ENCODE peak calls at places on chromosomes 12 and 14, in ten cellular contexts. One of them, this sample, is unnamed.

GRCh38 chr12:50326636-50327284 is 43.4 kb upstream of the LIMA1 start:
- DNase-seq in neural progenitor cell: no peak
- DNase-seq in cardiac muscle cell: no peak
- DNase-seq in transverse colon: peak; percentile 50
- DNase-seq in upper lobe of right lung: peak; percentile 69
- DNase-seq in Panc1: no peak
- DNase-seq in effector memory CD4-positive, alpha-beta T cell: no peak
- DNase-seq in substantia nigra: no peak
- DNase-seq in pancreas: peak; percentile 46
- DNase-seq in tibial artery: no peak
- DNase-seq in this sample: no peak

GRCh38 chr12:95574799-95575452 is 23.6 kb upstream of the USP44 start:
- DNase-seq in neural progenitor cell: peak; percentile 49
- DNase-seq in cardiac muscle cell: peak; percentile 62
- DNase-seq in transverse colon: no peak
- DNase-seq in upper lobe of right lung: no peak
- DNase-seq in Panc1: peak; percentile 13
- DNase-seq in effector memory CD4-positive, alpha-beta T cell: no peak
- DNase-seq in substantia nigra: no peak
- DNase-seq in pancreas: no peak
- DNase-seq in tibial artery: no peak
- DNase-seq in this sample: no peak

GRCh38 chr14:91100086-91100485 is 13.8 kb upstream of the DGLUCY start:
- DNase-seq in neural progenitor cell: no peak
- DNase-seq in cardiac muscle cell: no peak
- DNase-seq in transverse colon: no peak
- DNase-seq in upper lobe of right lung: no peak
- DNase-seq in Panc1: no peak
- DNase-seq in effector memory CD4-positive, alpha-beta T cell: no peak
- DNase-seq in substantia nigra: no peak
- DNase-seq in pancreas: no peak
- DNase-seq in tibial artery: no peak
- DNase-seq in this sample: peak; percentile 56

GRCh38 chr12:18294889-18295288 is 33.6 kb downstream of the PIK3C2G start:
- DNase-seq in neural progenitor cell: no peak
- DNase-seq in cardiac muscle cell: no peak
- DNase-seq in transverse colon: no peak
- DNase-seq in upper lobe of right lung: no peak
- DNase-seq in Panc1: no peak
- DNase-seq in effector memory CD4-positive, alpha-beta T cell: no peak
- DNase-seq in substantia nigra: no peak
- DNase-seq in pancreas: no peak
- DNase-seq in tibial artery: no peak
- DNase-seq in this sample: no peak

GRCh38 chr12:94616217-94616729 is 34.1 kb downstream of the TMCC3 start:
- DNase-seq in neural progenitor cell: peak; percentile 22
- DNase-seq in cardiac muscle cell: peak; percentile 51
- DNase-seq in transverse colon: peak; percentile 68
- DNase-seq in upper lobe of right lung: no peak
- DNase-seq in Panc1: no peak
- DNase-seq in effector memory CD4-positive, alpha-beta T cell: no peak
- DNase-seq in substantia nigra: peak; percentile 80
- DNase-seq in pancreas: no peak
- DNase-seq in tibial artery: no peak
- DNase-seq in this sample: peak; percentile 28

GRCh38 chr12:47870175-47870781 is 34.5 kb downstream of the VDR start:
- DNase-seq in neural progenitor cell: peak; percentile 77
- DNase-seq in cardiac muscle cell: peak; percentile 68
- DNase-seq in transverse colon: peak; percentile 62
- DNase-seq in upper lobe of right lung: no peak
- DNase-seq in Panc1: no peak
- DNase-seq in effector memory CD4-positive, alpha-beta T cell: no peak
- DNase-seq in substantia nigra: no peak
- DNase-seq in pancreas: peak; percentile 18
- DNase-seq in tibial artery: peak; percentile 79
- DNase-seq in this sample: no peak

GRCh38 chr12:102080842-102081241 is 19.1 kb upstream of the WASHC3 start:
- DNase-seq in neural progenitor cell: no peak
- DNase-seq in cardiac muscle cell: no peak
- DNase-seq in transverse colon: no peak
- DNase-seq in upper lobe of right lung: no peak
- DNase-seq in Panc1: no peak
- DNase-seq in effector memory CD4-positive, alpha-beta T cell: no peak
- DNase-seq in substantia nigra: no peak
- DNase-seq in pancreas: no peak
- DNase-seq in tibial artery: no peak
- DNase-seq in this sample: no peak

GRCh38 chr12:115798309-115798917 is 479.1 kb downstream of the MED13L start:
- DNase-seq in neural progenitor cell: no peak
- DNase-seq in cardiac muscle cell: no peak
- DNase-seq in transverse colon: no peak
- DNase-seq in upper lobe of right lung: no peak
- DNase-seq in Panc1: no peak
- DNase-seq in effector memory CD4-positive, alpha-beta T cell: no peak
- DNase-seq in substantia nigra: no peak
- DNase-seq in pancreas: no peak
- DNase-seq in tibial artery: no peak
- DNase-seq in this sample: no peak

GRCh38 chr12:2509137-2509536 is 285.6 kb upstream of the FKBP4 start:
- DNase-seq in neural progenitor cell: no peak
- DNase-seq in cardiac muscle cell: no peak
- DNase-seq in transverse colon: no peak
- DNase-seq in upper lobe of right lung: no peak
- DNase-seq in Panc1: no peak
- DNase-seq in effector memory CD4-positive, alpha-beta T cell: no peak
- DNase-seq in substantia nigra: no peak
- DNase-seq in pancreas: no peak
- DNase-seq in tibial artery: no peak
- DNase-seq in this sample: no peak

GRCh38 chr14:54781936-54782802 is 120.5 kb downstream of the GCH1 start:
- DNase-seq in neural progenitor cell: no peak
- DNase-seq in cardiac muscle cell: no peak
- DNase-seq in transverse colon: no peak
- DNase-seq in upper lobe of right lung: no peak
- DNase-seq in Panc1: no peak
- DNase-seq in effector memory CD4-positive, alpha-beta T cell: no peak
- DNase-seq in substantia nigra: no peak
- DNase-seq in pancreas: no peak
- DNase-seq in tibial artery: no peak
- DNase-seq in this sample: no peak

GRCh38 chr12:101857043-101857558 is 20.3 kb upstream of the DRAM1 start:
- DNase-seq in neural progenitor cell: no peak
- DNase-seq in cardiac muscle cell: no peak
- DNase-seq in transverse colon: no peak
- DNase-seq in upper lobe of right lung: no peak
- DNase-seq in Panc1: peak; percentile 43
- DNase-seq in effector memory CD4-positive, alpha-beta T cell: no peak
- DNase-seq in substantia nigra: no peak
- DNase-seq in pancreas: no peak
- DNase-seq in tibial artery: no peak
- DNase-seq in this sample: no peak

GRCh38 chr14:101972126-101972785 is 7.9 kb downstream of the DYNC1H1 start:
- DNase-seq in neural progenitor cell: no peak
- DNase-seq in cardiac muscle cell: no peak
- DNase-seq in transverse colon: peak; percentile 83
- DNase-seq in upper lobe of right lung: peak; percentile 76
- DNase-seq in Panc1: peak; percentile 96
- DNase-seq in effector memory CD4-positive, alpha-beta T cell: no peak
- DNase-seq in substantia nigra: peak; percentile 67
- DNase-seq in pancreas: peak; percentile 85
- DNase-seq in tibial artery: peak; percentile 91
- DNase-seq in this sample: peak; percentile 24

GRCh38 chr12:24780969-24781368 is 167.9 kb downstream of the BCAT1 start:
- DNase-seq in neural progenitor cell: peak; percentile 8
- DNase-seq in cardiac muscle cell: no peak
- DNase-seq in transverse colon: no peak
- DNase-seq in upper lobe of right lung: no peak
- DNase-seq in Panc1: no peak
- DNase-seq in effector memory CD4-positive, alpha-beta T cell: no peak
- DNase-seq in substantia nigra: no peak
- DNase-seq in pancreas: no peak
- DNase-seq in tibial artery: no peak
- DNase-seq in this sample: no peak

GRCh38 chr12:70721216-70721615 is 84.0 kb upstream of the PTPRB start:
- DNase-seq in neural progenitor cell: no peak
- DNase-seq in cardiac muscle cell: no peak
- DNase-seq in transverse colon: no peak
- DNase-seq in upper lobe of right lung: no peak
- DNase-seq in Panc1: no peak
- DNase-seq in effector memory CD4-positive, alpha-beta T cell: no peak
- DNase-seq in substantia nigra: no peak
- DNase-seq in pancreas: no peak
- DNase-seq in tibial artery: no peak
- DNase-seq in this sample: peak; percentile 16

GRCh38 chr14:21023817-21024667 is 819 bp downstream of the NDRG2 start:
- DNase-seq in neural progenitor cell: no peak
- DNase-seq in cardiac muscle cell: no peak
- DNase-seq in transverse colon: peak; percentile 47
- DNase-seq in upper lobe of right lung: no peak
- DNase-seq in Panc1: no peak
- DNase-seq in effector memory CD4-positive, alpha-beta T cell: no peak
- DNase-seq in substantia nigra: no peak
- DNase-seq in pancreas: no peak
- DNase-seq in tibial artery: no peak
- DNase-seq in this sample: no peak

GRCh38 chr12:9032202-9032964 is 43.0 kb downstream of the KLRG1 start:
- DNase-seq in neural progenitor cell: no peak
- DNase-seq in cardiac muscle cell: no peak
- DNase-seq in transverse colon: no peak
- DNase-seq in upper lobe of right lung: no peak
- DNase-seq in Panc1: no peak
- DNase-seq in effector memory CD4-positive, alpha-beta T cell: no peak
- DNase-seq in substantia nigra: no peak
- DNase-seq in pancreas: no peak
- DNase-seq in tibial artery: no peak
- DNase-seq in this sample: no peak

GRCh38 chr12:9033244-9033887 is 44.0 kb downstream of the KLRG1 start:
- DNase-seq in neural progenitor cell: no peak
- DNase-seq in cardiac muscle cell: no peak
- DNase-seq in transverse colon: no peak
- DNase-seq in upper lobe of right lung: no peak
- DNase-seq in Panc1: no peak
- DNase-seq in effector memory CD4-positive, alpha-beta T cell: no peak
- DNase-seq in substantia nigra: no peak
- DNase-seq in pancreas: no peak
- DNase-seq in tibial artery: no peak
- DNase-seq in this sample: no peak

GRCh38 chr12:9036227-9036626 is 46.9 kb downstream of the KLRG1 start:
- DNase-seq in neural progenitor cell: no peak
- DNase-seq in cardiac muscle cell: no peak
- DNase-seq in transverse colon: no peak
- DNase-seq in upper lobe of right lung: no peak
- DNase-seq in Panc1: no peak
- DNase-seq in effector memory CD4-positive, alpha-beta T cell: no peak
- DNase-seq in substantia nigra: no peak
- DNase-seq in pancreas: peak; percentile 14
- DNase-seq in tibial artery: no peak
- DNase-seq in this sample: no peak

GRCh38 chr12:9030776-9031175 is 41.4 kb downstream of the KLRG1 start:
- DNase-seq in neural progenitor cell: peak; percentile 20
- DNase-seq in cardiac muscle cell: no peak
- DNase-seq in transverse colon: no peak
- DNase-seq in upper lobe of right lung: no peak
- DNase-seq in Panc1: no peak
- DNase-seq in effector memory CD4-positive, alpha-beta T cell: no peak
- DNase-seq in substantia nigra: no peak
- DNase-seq in pancreas: no peak
- DNase-seq in tibial artery: no peak
- DNase-seq in this sample: no peak

DNA sequence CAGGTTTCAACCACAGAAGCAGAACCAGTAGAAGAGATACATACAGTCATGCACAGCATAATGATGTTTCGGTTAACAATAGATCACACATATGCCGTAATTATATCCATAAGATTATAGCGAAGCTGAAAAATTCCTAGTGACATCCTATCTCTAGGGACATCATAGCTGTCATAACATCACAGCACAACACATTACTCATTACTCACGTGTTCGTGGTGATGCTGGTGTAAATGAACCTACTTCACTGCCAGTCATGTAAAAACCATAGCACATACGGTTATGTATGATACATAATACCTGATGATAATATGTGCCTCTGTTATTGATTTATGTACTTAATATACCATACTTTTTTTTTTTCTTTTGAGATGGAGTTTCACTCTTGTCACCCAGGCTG is 44.7 kb downstream of the KLRG1 start:
- DNase-seq in neural progenitor cell: no peak
- DNase-seq in cardiac muscle cell: no peak
- DNase-seq in transverse colon: no peak
- DNase-seq in upper lobe of right lung: no peak
- DNase-seq in Panc1: no peak
- DNase-seq in effector memory CD4-positive, alpha-beta T cell: no peak
- DNase-seq in substantia nigra: no peak
- DNase-seq in pancreas: no peak
- DNase-seq in tibial artery: no peak
- DNase-seq in this sample: no peak
- H3K27ac ChIP-seq in neural progenitor cell: no peak overlapping the region
- H3K27ac ChIP-seq in cardiac muscle cell: no peak overlapping the region
- H3K27ac ChIP-seq in transverse colon: no peak overlapping the region
- H3K27ac ChIP-seq in upper lobe of right lung: no peak overlapping the region
- H3K27ac ChIP-seq in Panc1: no peak overlapping the region
- H3K27ac ChIP-seq in effector memory CD4-positive, alpha-beta T cell: no peak overlapping the region
- H3K27ac ChIP-seq in substantia nigra: no peak overlapping the region
- H3K27ac ChIP-seq in pancreas: no peak overlapping the region
- H3K27ac ChIP-seq in tibial artery: no peak overlapping the region
- H3K27ac ChIP-seq in this sample: no peak overlapping the region

GRCh38 chr12:108807996-108808725 is 49.2 kb downstream of the SSH1 start:
- DNase-seq in neural progenitor cell: no peak
- DNase-seq in cardiac muscle cell: no peak
- DNase-seq in transverse colon: no peak
- DNase-seq in upper lobe of right lung: no peak
- DNase-seq in Panc1: no peak
- DNase-seq in effector memory CD4-positive, alpha-beta T cell: no peak
- DNase-seq in substantia nigra: no peak
- DNase-seq in pancreas: no peak
- DNase-seq in tibial artery: peak; percentile 59
- DNase-seq in this sample: no peak
- H3K27ac ChIP-seq in neural progenitor cell: no peak overlapping the region
- H3K27ac ChIP-seq in cardiac muscle cell: peak overlapping the region; percentile 77
- H3K27ac ChIP-seq in transverse colon: peak overlapping the region; percentile 1
- H3K27ac ChIP-seq in upper lobe of right lung: no peak overlapping the region
- H3K27ac ChIP-seq in Panc1: no peak overlapping the region
- H3K27ac ChIP-seq in effector memory CD4-positive, alpha-beta T cell: no peak overlapping the region
- H3K27ac ChIP-seq in substantia nigra: no peak overlapping the region
- H3K27ac ChIP-seq in pancreas: no peak overlapping the region
- H3K27ac ChIP-seq in tibial artery: no peak overlapping the region
- H3K27ac ChIP-seq in this sample: no peak overlapping the region

GRCh38 chr14:52960627-52961026 is 9.8 kb upstream of the FERMT2 start:
- DNase-seq in neural progenitor cell: peak; percentile 8
- DNase-seq in cardiac muscle cell: peak; percentile 18
- DNase-seq in transverse colon: no peak
- DNase-seq in upper lobe of right lung: no peak
- DNase-seq in Panc1: no peak
- DNase-seq in effector memory CD4-positive, alpha-beta T cell: no peak
- DNase-seq in substantia nigra: no peak
- DNase-seq in pancreas: no peak
- DNase-seq in tibial artery: no peak
- DNase-seq in this sample: no peak
- H3K27ac ChIP-seq in neural progenitor cell: no peak overlapping the region
- H3K27ac ChIP-seq in cardiac muscle cell: no peak overlapping the region
- H3K27ac ChIP-seq in transverse colon: no peak overlapping the region
- H3K27ac ChIP-seq in upper lobe of right lung: peak overlapping the region; percentile 3
- H3K27ac ChIP-seq in Panc1: no peak overlapping the region
- H3K27ac ChIP-seq in effector memory CD4-positive, alpha-beta T cell: peak overlapping the region; percentile 22
- H3K27ac ChIP-seq in substantia nigra: no peak overlapping the region
- H3K27ac ChIP-seq in pancreas: no peak overlapping the region
- H3K27ac ChIP-seq in tibial artery: peak overlapping the region; percentile 30
- H3K27ac ChIP-seq in this sample: no peak overlapping the region

GRCh38 chr12:16421806-16422205 is 74.4 kb downstream of the MGST1 start:
- DNase-seq in neural progenitor cell: no peak
- DNase-seq in cardiac muscle cell: no peak
- DNase-seq in transverse colon: no peak
- DNase-seq in upper lobe of right lung: no peak
- DNase-seq in Panc1: no peak
- DNase-seq in effector memory CD4-positive, alpha-beta T cell: no peak
- DNase-seq in substantia nigra: no peak
- DNase-seq in pancreas: no peak
- DNase-seq in tibial artery: no peak
- DNase-seq in this sample: no peak
- H3K27ac ChIP-seq in neural progenitor cell: no peak overlapping the region
- H3K27ac ChIP-seq in cardiac muscle cell: no peak overlapping the region
- H3K27ac ChIP-seq in transverse colon: no peak overlapping the region
- H3K27ac ChIP-seq in upper lobe of right lung: no peak overlapping the region
- H3K27ac ChIP-seq in Panc1: no peak overlapping the region
- H3K27ac ChIP-seq in effector memory CD4-positive, alpha-beta T cell: no peak overlapping the region
- H3K27ac ChIP-seq in substantia nigra: no peak overlapping the region
- H3K27ac ChIP-seq in pancreas: no peak overlapping the region
- H3K27ac ChIP-seq in tibial artery: no peak overlapping the region
- H3K27ac ChIP-seq in this sample: no peak overlapping the region